ENCODE peak calls at places on chromosomes 1 and 21, in six cellular contexts. S is cardiac fibroblast, X is astrocyte of the spinal cord, P is right lobe of liver, U is iPS DF 19.7, I is cardiac septum. L is an unnamed sample.

GRCh38 chr1:210233495-210234253 is 1.1 kb downstream of the SERTAD4 start:
- DNase-seq in S (peak; percentile 74), X (peak; percentile 83), U (no peak), I (no peak), P (no peak), L (peak; percentile 38)

GRCh38 chr1:48470506-48470905 is 1.5 kb downstream of the SPATA6 start:
- DNase-seq in S (peak; percentile 62), P (no peak), X (peak; percentile 41), U (no peak), I (no peak), L (no peak)

GRCh38 chr1:201585099-201585498 is 46.2 kb downstream of the NAV1 start:
- DNase-seq in U (no peak), I (no peak), X (peak; percentile 52), S (peak; percentile 35), P (no peak), L (no peak)

GRCh38 chr1:168466703-168467081 is 77.1 kb downstream of the XCL2 start:
- DNase-seq in U (no peak), I (no peak), X (no peak), S (no peak), P (no peak), L (peak; percentile 18)

GRCh38 chr1:200535605-200536004 is 84.9 kb downstream of the KIF14 start:
- DNase-seq in I (no peak), X (no peak), S (no peak), P (no peak), U (no peak), L (peak; percentile 25)

GRCh38 chr1:209862598-209863498 is 35.1 kb downstream of the UTP25 start:
- DNase-seq in S (no peak), P (no peak), I (no peak), X (no peak), U (no peak), L (no peak)

GRCh38 chr1:108816049-108816882 is 40.6 kb downstream of the AKNAD1 start:
- DNase-seq in U (peak; percentile 33), S (peak; percentile 96), P (no peak), I (no peak), X (peak; percentile 97), L (no peak)

GRCh38 chr1:110207831-110208230 is 2.3 kb upstream of the KCNC4 start:
- DNase-seq in P (peak; percentile 68), U (no peak), X (peak; percentile 34), S (peak; percentile 58), I (peak; percentile 84), L (peak; percentile 68)

GRCh38 chr1:41020109-41020576 is 1.4 kb downstream of the SLFNL1 start:
- DNase-seq in P (no peak), I (no peak), S (no peak), U (no peak), X (no peak), L (no peak)

GRCh38 chr1:231393668-231394067 is 28.4 kb downstream of the EGLN1 start:
- DNase-seq in X (no peak), S (peak; percentile 28), I (no peak), P (no peak), U (no peak), L (no peak)

GRCh38 chr1:48644950-48645605 is 131.6 kb downstream of the BEND5 start:
- DNase-seq in S (no peak), U (no peak), X (no peak), I (no peak), P (no peak), L (no peak)

GRCh38 chr21:44377201-44377921 is 23.9 kb downstream of the TRPM2 start:
- DNase-seq in I (peak; percentile 50), U (no peak), X (no peak), S (no peak), P (peak; percentile 42), L (peak; percentile 50)

GRCh38 chr1:106278706-106279105 is 777.8 kb upstream of the PRMT6 start:
- DNase-seq in U (no peak), X (peak; percentile 2), I (no peak), S (no peak), P (no peak), L (no peak)

L was measured in NB4.